ENCODE peak calls at places on chromosomes 3 and 15, in seven cellular contexts. F, S, X, Z, T, G and N are unnamed samples.

GRCh38 chr15:38868326-38869114 is 303.9 kb upstream of the RASGRP1 start:
- DNase-seq in G (no peak), T (no peak), F (peak), S (peak), Z (no peak), X (peak), N (peak)

GRCh38 chr3:127788436-127788835 is 33.9 kb downstream of the MGLL start:
- DNase-seq in X (no peak), G (no peak), F (no peak), T (no peak), S (no peak), Z (no peak), N (no peak)

GRCh38 chr3:32733631-32734229 is 48.7 kb downstream of the CNOT10 start:
- DNase-seq in Z (no peak), S (peak), F (peak), T (peak), X (no peak), G (no peak), N (no peak)

GRCh38 chr15:58517252-58517681 is 85.5 kb downstream of the LIPC start:
- DNase-seq in F (no peak), G (no peak), T (no peak), X (no peak), Z (no peak), S (no peak), N (no peak)

GRCh38 chr15:93870583-93870982 is 360.8 kb upstream of the MCTP2 start:
- DNase-seq in F (no peak), S (no peak), G (no peak), T (no peak), X (no peak), Z (no peak), N (no peak)

GRCh38 chr15:47718474-47719440 is 1.5 kb downstream of the SEMA6D start:
- DNase-seq in G (peak), S (no peak), X (no peak), T (no peak), F (peak), Z (no peak), N (no peak)

GRCh38 chr3:186883686-186884058 is 41.2 kb downstream of the ADIPOQ start:
- DNase-seq in S (no peak), F (no peak), G (no peak), T (no peak), Z (no peak), X (no peak), N (no peak)

GRCh38 chr3:181455276-181455675 is 256.4 kb upstream of the SOX2 start:
- DNase-seq in Z (no peak), X (no peak), T (no peak), S (no peak), F (no peak), G (no peak), N (no peak)

GRCh38 chr15:64845183-64845611 is 3.5 kb downstream of the PLEKHO2 start:
- DNase-seq in X (no peak), Z (no peak), S (no peak), G (peak), T (peak), F (no peak), N (no peak)

GRCh38 chr15:67192185-67192584 is 62.3 kb downstream of the AAGAB start:
- DNase-seq in X (no peak), G (no peak), F (no peak), S (no peak), T (no peak), Z (no peak), N (no peak)

GRCh38 chr15:52466134-52466701 is 62.5 kb downstream of the MYO5A start:
- DNase-seq in X (no peak), Z (no peak), G (no peak), T (peak), F (no peak), S (no peak), N (no peak)

GRCh38 chr15:34114739-34115138 is 12.9 kb downstream of the PGBD4 start:
- DNase-seq in S (no peak), X (no peak), Z (no peak), T (no peak), F (no peak), G (no peak), N (no peak)

GRCh38 chr3:4687167-4687566 is 194.0 kb downstream of the ITPR1 start:
- DNase-seq in X (no peak), Z (no peak), S (no peak), T (no peak), G (no peak), F (no peak), N (no peak)

GRCh38 chr3:69160525-69160924 is 38.1 kb upstream of the LMOD3 start:
- DNase-seq in Z (no peak), G (no peak), X (no peak), F (no peak), S (no peak), T (no peak), N (no peak)

GRCh38 chr3:9349321-9350117 is 13.3 kb upstream of the THUMPD3 start:
- DNase-seq in T (no peak), Z (no peak), X (peak), F (peak), S (peak), G (no peak), N (no peak)

GRCh38 chr3:66989860-66990696 is 8.0 kb upstream of the KBTBD8 start:
- DNase-seq in T (peak), X (no peak), Z (no peak), F (peak), G (no peak), S (peak), N (no peak)

GRCh38 chr3:171974986-171975837 is 64.2 kb upstream of the FNDC3B start:
- DNase-seq in G (no peak), T (no peak), F (peak), S (no peak), X (no peak), Z (no peak), N (peak)

GRCh38 chr15:57509121-57509520 is 82.6 kb upstream of the MYZAP start:
- DNase-seq in G (no peak), S (no peak), X (no peak), F (no peak), T (no peak), Z (no peak), N (no peak)

GRCh38 chr3:71050521-71051258 is 532.8 kb downstream of the FOXP1 start:
- DNase-seq in Z (no peak), G (peak), X (no peak), T (no peak), F (no peak), S (no peak), N (no peak)

GRCh38 chr3:145183261-145183660 is 977.7 kb downstream of the PLOD2 start:
- DNase-seq in F (no peak), Z (no peak), T (no peak), G (no peak), S (peak), X (no peak), N (no peak)

GRCh38 chr3:34247401-34247800 is 449.0 kb downstream of the PDCD6IP start:
- DNase-seq in X (no peak), T (no peak), F (no peak), Z (no peak), G (no peak), S (no peak), N (no peak)

GRCh38 chr3:98513136-98513535 is 9.6 kb downstream of the CLDND1 start:
- DNase-seq in F (peak), T (no peak), G (no peak), S (peak), Z (no peak), X (no peak), N (no peak)

GRCh38 chr15:75065467-75065850 is 42.1 kb downstream of the PPCDC start:
- DNase-seq in G (no peak), Z (no peak), T (peak), X (no peak), S (no peak), F (peak), N (no peak)

GRCh38 chr3:125160911-125161371 is 51.6 kb downstream of the SLC12A8 start:
- DNase-seq in Z (no peak), T (no peak), G (no peak), S (no peak), F (no peak), X (no peak), N (no peak)

GRCh38 chr3:23751485-23751811 is 54.3 kb upstream of the UBE2E1 start:
- DNase-seq in F (peak), X (no peak), G (no peak), S (no peak), Z (no peak), T (no peak), N (no peak)

GRCh38 chr3:160098261-160098908 is 109.8 kb downstream of the IL12A start:
- DNase-seq in S (peak), Z (no peak), T (no peak), G (no peak), X (no peak), F (no peak), N (no peak)